ENCODE peak calls at places on chromosomes 3 and 15, in seven cellular contexts. One of them, this sample, is unnamed.

GRCh38 chr3:50664959-50665602 is 9.6 kb upstream of the DOCK3 start:
- DNase-seq in RWPE2: no peak
- DNase-seq in ovary: no peak
- DNase-seq in mammary epithelial cell: no peak
- DNase-seq in lower leg skin: peak
- DNase-seq in esophagus squamous epithelium: no peak
- DNase-seq in progenitor cell of endocrine pancreas: no peak
- DNase-seq in this sample: no peak

GRCh38 chr3:39401983-39402382 is 4.5 kb upstream of the RPSA start:
- DNase-seq in RWPE2: no peak
- DNase-seq in ovary: no peak
- DNase-seq in mammary epithelial cell: no peak
- DNase-seq in lower leg skin: no peak
- DNase-seq in esophagus squamous epithelium: no peak
- DNase-seq in progenitor cell of endocrine pancreas: no peak
- DNase-seq in this sample: no peak

GRCh38 chr3:75272708-75273107 is 391.4 kb upstream of the FRG2C start:
- DNase-seq in RWPE2: no peak
- DNase-seq in ovary: no peak
- DNase-seq in mammary epithelial cell: peak
- DNase-seq in lower leg skin: no peak
- DNase-seq in esophagus squamous epithelium: no peak
- DNase-seq in progenitor cell of endocrine pancreas: no peak
- DNase-seq in this sample: no peak

GRCh38 chr3:158792709-158793108 is 9.1 kb upstream of the MFSD1 start:
- DNase-seq in RWPE2: peak
- DNase-seq in ovary: no peak
- DNase-seq in mammary epithelial cell: peak
- DNase-seq in lower leg skin: no peak
- DNase-seq in esophagus squamous epithelium: no peak
- DNase-seq in progenitor cell of endocrine pancreas: no peak
- DNase-seq in this sample: no peak

GRCh38 chr15:27046891-27047290 is 75.9 kb downstream of the GABRG3 start:
- DNase-seq in RWPE2: no peak
- DNase-seq in ovary: no peak
- DNase-seq in mammary epithelial cell: no peak
- DNase-seq in lower leg skin: no peak
- DNase-seq in esophagus squamous epithelium: no peak
- DNase-seq in progenitor cell of endocrine pancreas: no peak
- DNase-seq in this sample: no peak

GRCh38 chr15:46091860-46092450 is 457.1 kb downstream of the SQOR start:
- DNase-seq in RWPE2: no peak
- DNase-seq in ovary: no peak
- DNase-seq in mammary epithelial cell: no peak
- DNase-seq in lower leg skin: no peak
- DNase-seq in esophagus squamous epithelium: no peak
- DNase-seq in progenitor cell of endocrine pancreas: no peak
- DNase-seq in this sample: no peak

GRCh38 chr3:197454014-197454413 is 101.8 kb downstream of the BDH1 start:
- DNase-seq in RWPE2: no peak
- DNase-seq in ovary: no peak
- DNase-seq in mammary epithelial cell: no peak
- DNase-seq in lower leg skin: no peak
- DNase-seq in esophagus squamous epithelium: no peak
- DNase-seq in progenitor cell of endocrine pancreas: no peak
- DNase-seq in this sample: no peak

GRCh38 chr3:48648188-48648850 is 13.1 kb upstream of the SLC26A6 start:
- DNase-seq in RWPE2: no peak
- DNase-seq in ovary: no peak
- DNase-seq in mammary epithelial cell: no peak
- DNase-seq in lower leg skin: no peak
- DNase-seq in esophagus squamous epithelium: no peak
- DNase-seq in progenitor cell of endocrine pancreas: no peak
- DNase-seq in this sample: no peak

GRCh38 chr3:148330486-148330885 is 367.2 kb upstream of the AGTR1 start:
- DNase-seq in RWPE2: no peak
- DNase-seq in ovary: no peak
- DNase-seq in mammary epithelial cell: no peak
- DNase-seq in lower leg skin: no peak
- DNase-seq in esophagus squamous epithelium: no peak
- DNase-seq in progenitor cell of endocrine pancreas: no peak
- DNase-seq in this sample: no peak

GRCh38 chr3:14452676-14453367 is 50.4 kb downstream of the SLC6A6 start:
- DNase-seq in RWPE2: no peak
- DNase-seq in ovary: peak
- DNase-seq in mammary epithelial cell: peak
- DNase-seq in lower leg skin: peak
- DNase-seq in esophagus squamous epithelium: peak
- DNase-seq in progenitor cell of endocrine pancreas: no peak
- DNase-seq in this sample: no peak

GRCh38 chr3:101781166-101781565 is 2.2 kb downstream of the NXPE3 start:
- DNase-seq in RWPE2: no peak
- DNase-seq in ovary: no peak
- DNase-seq in mammary epithelial cell: no peak
- DNase-seq in lower leg skin: no peak
- DNase-seq in esophagus squamous epithelium: no peak
- DNase-seq in progenitor cell of endocrine pancreas: no peak
- DNase-seq in this sample: no peak

GRCh38 chr3:144384241-144384979 is 412.8 kb downstream of the DIPK2A start:
- DNase-seq in RWPE2: no peak
- DNase-seq in ovary: no peak
- DNase-seq in mammary epithelial cell: no peak
- DNase-seq in lower leg skin: no peak
- DNase-seq in esophagus squamous epithelium: no peak
- DNase-seq in progenitor cell of endocrine pancreas: no peak
- DNase-seq in this sample: no peak

GRCh38 chr15:77352932-77353331 is 67.0 kb downstream of the PEAK1 start:
- DNase-seq in RWPE2: no peak
- DNase-seq in ovary: no peak
- DNase-seq in mammary epithelial cell: no peak
- DNase-seq in lower leg skin: no peak
- DNase-seq in esophagus squamous epithelium: no peak
- DNase-seq in progenitor cell of endocrine pancreas: no peak
- DNase-seq in this sample: no peak

GRCh38 chr15:91304794-91305193 is 204.7 kb downstream of the SV2B start:
- DNase-seq in RWPE2: no peak
- DNase-seq in ovary: no peak
- DNase-seq in mammary epithelial cell: no peak
- DNase-seq in lower leg skin: no peak
- DNase-seq in esophagus squamous epithelium: no peak
- DNase-seq in progenitor cell of endocrine pancreas: no peak
- DNase-seq in this sample: no peak

GRCh38 chr3:46960081-46960701 is 16.4 kb downstream of the CCDC12 start:
- DNase-seq in RWPE2: no peak
- DNase-seq in ovary: no peak
- DNase-seq in mammary epithelial cell: peak
- DNase-seq in lower leg skin: no peak
- DNase-seq in esophagus squamous epithelium: no peak
- DNase-seq in progenitor cell of endocrine pancreas: no peak
- DNase-seq in this sample: no peak

GRCh38 chr3:127003175-127003555 is 20.2 kb downstream of the PLXNA1 start:
- DNase-seq in RWPE2: no peak
- DNase-seq in ovary: no peak
- DNase-seq in mammary epithelial cell: no peak
- DNase-seq in lower leg skin: no peak
- DNase-seq in esophagus squamous epithelium: no peak
- DNase-seq in progenitor cell of endocrine pancreas: no peak
- DNase-seq in this sample: no peak

GRCh38 chr15:90706394-90707327 is 10.5 kb upstream of the BLM start:
- DNase-seq in RWPE2: no peak
- DNase-seq in ovary: no peak
- DNase-seq in mammary epithelial cell: no peak
- DNase-seq in lower leg skin: no peak
- DNase-seq in esophagus squamous epithelium: no peak
- DNase-seq in progenitor cell of endocrine pancreas: no peak
- DNase-seq in this sample: no peak

GRCh38 chr3:123449986-123450474 is 1.1 kb upstream of the ADCY5 start:
- DNase-seq in RWPE2: no peak
- DNase-seq in ovary: peak
- DNase-seq in mammary epithelial cell: no peak
- DNase-seq in lower leg skin: no peak
- DNase-seq in esophagus squamous epithelium: no peak
- DNase-seq in progenitor cell of endocrine pancreas: peak
- DNase-seq in this sample: no peak

GRCh38 chr15:24878153-24878552 is 76.6 kb upstream of the SNRPN start:
- DNase-seq in RWPE2: peak
- DNase-seq in ovary: peak
- DNase-seq in mammary epithelial cell: peak
- DNase-seq in lower leg skin: no peak
- DNase-seq in esophagus squamous epithelium: no peak
- DNase-seq in progenitor cell of endocrine pancreas: no peak
- DNase-seq in this sample: no peak

GRCh38 chr3:36969540-36970432 is 23.1 kb downstream of the EPM2AIP1 start:
- DNase-seq in RWPE2: peak
- DNase-seq in ovary: no peak
- DNase-seq in mammary epithelial cell: peak
- DNase-seq in lower leg skin: peak
- DNase-seq in esophagus squamous epithelium: no peak
- DNase-seq in progenitor cell of endocrine pancreas: no peak
- DNase-seq in this sample: peak

GRCh38 chr3:8532251-8532831 is 30.7 kb downstream of the LMCD1 start:
- DNase-seq in RWPE2: no peak
- DNase-seq in ovary: peak
- DNase-seq in mammary epithelial cell: no peak
- DNase-seq in lower leg skin: no peak
- DNase-seq in esophagus squamous epithelium: no peak
- DNase-seq in progenitor cell of endocrine pancreas: no peak
- DNase-seq in this sample: no peak

GRCh38 chr3:567488-568173 is 371.1 kb downstream of the CHL1 start:
- DNase-seq in RWPE2: no peak
- DNase-seq in ovary: no peak
- DNase-seq in mammary epithelial cell: no peak
- DNase-seq in lower leg skin: no peak
- DNase-seq in esophagus squamous epithelium: no peak
- DNase-seq in progenitor cell of endocrine pancreas: no peak
- DNase-seq in this sample: no peak

GRCh38 chr3:169764164-169764452 is 752 bp downstream of the TERC start:
- DNase-seq in RWPE2: no peak
- DNase-seq in ovary: no peak
- DNase-seq in mammary epithelial cell: no peak
- DNase-seq in lower leg skin: no peak
- DNase-seq in esophagus squamous epithelium: no peak
- DNase-seq in progenitor cell of endocrine pancreas: no peak
- DNase-seq in this sample: no peak

GRCh38 chr3:156678216-156678615 is 3.8 kb downstream of the TIPARP start:
- DNase-seq in RWPE2: no peak
- DNase-seq in ovary: no peak
- DNase-seq in mammary epithelial cell: no peak
- DNase-seq in lower leg skin: no peak
- DNase-seq in esophagus squamous epithelium: no peak
- DNase-seq in progenitor cell of endocrine pancreas: no peak
- DNase-seq in this sample: no peak

GRCh38 chr15:75130597-75131268 is 70.9 kb upstream of the C15orf39 start:
- DNase-seq in RWPE2: no peak
- DNase-seq in ovary: no peak
- DNase-seq in mammary epithelial cell: no peak
- DNase-seq in lower leg skin: peak
- DNase-seq in esophagus squamous epithelium: no peak
- DNase-seq in progenitor cell of endocrine pancreas: no peak
- DNase-seq in this sample: no peak

GRCh38 chr3:97896547-97896946 is 74.7 kb downstream of the CRYBG3 start:
- DNase-seq in RWPE2: no peak
- DNase-seq in ovary: no peak
- DNase-seq in mammary epithelial cell: no peak
- DNase-seq in lower leg skin: no peak
- DNase-seq in esophagus squamous epithelium: no peak
- DNase-seq in progenitor cell of endocrine pancreas: no peak
- DNase-seq in this sample: no peak

GRCh38 chr3:28207000-28207733 is 34.3 kb upstream of the CMC1 start:
- DNase-seq in RWPE2: no peak
- DNase-seq in ovary: no peak
- DNase-seq in mammary epithelial cell: no peak
- DNase-seq in lower leg skin: no peak
- DNase-seq in esophagus squamous epithelium: no peak
- DNase-seq in progenitor cell of endocrine pancreas: no peak
- DNase-seq in this sample: no peak
- TF ChIP-seq CTCF in RWPE2: no peak
- TF ChIP-seq CTCF in ovary: no peak
- TF ChIP-seq CTCF in mammary epithelial cell: no peak
- TF ChIP-seq CTCF in lower leg skin: no peak
- TF ChIP-seq CTCF in esophagus squamous epithelium: no peak
- TF ChIP-seq CTCF in progenitor cell of endocrine pancreas: no peak
- TF ChIP-seq CTCF in this sample: no peak

GRCh38 chr3:16512435-16513140 is 911 bp downstream of the RFTN1 start:
- DNase-seq in RWPE2: no peak
- DNase-seq in ovary: peak
- DNase-seq in mammary epithelial cell: no peak
- DNase-seq in lower leg skin: peak
- DNase-seq in esophagus squamous epithelium: no peak
- DNase-seq in progenitor cell of endocrine pancreas: no peak
- DNase-seq in this sample: no peak
- TF ChIP-seq CTCF in RWPE2: no peak
- TF ChIP-seq CTCF in ovary: no peak
- TF ChIP-seq CTCF in mammary epithelial cell: no peak
- TF ChIP-seq CTCF in lower leg skin: no peak
- TF ChIP-seq CTCF in esophagus squamous epithelium: no peak
- TF ChIP-seq CTCF in progenitor cell of endocrine pancreas: no peak
- TF ChIP-seq CTCF in this sample: no peak

GRCh38 chr3:71310595-71311319 is 272.8 kb downstream of the FOXP1 start:
- DNase-seq in RWPE2: no peak
- DNase-seq in ovary: peak
- DNase-seq in mammary epithelial cell: peak
- DNase-seq in lower leg skin: no peak
- DNase-seq in esophagus squamous epithelium: no peak
- DNase-seq in progenitor cell of endocrine pancreas: no peak
- DNase-seq in this sample: no peak
- TF ChIP-seq CTCF in RWPE2: no peak
- TF ChIP-seq CTCF in ovary: no peak
- TF ChIP-seq CTCF in mammary epithelial cell: peak
- TF ChIP-seq CTCF in lower leg skin: no peak
- TF ChIP-seq CTCF in esophagus squamous epithelium: no peak
- TF ChIP-seq CTCF in progenitor cell of endocrine pancreas: no peak
- TF ChIP-seq CTCF in this sample: no peak

GRCh38 chr3:195153653-195154052 is 117.3 kb downstream of the XXYLT1 start:
- DNase-seq in RWPE2: no peak
- DNase-seq in ovary: peak
- DNase-seq in mammary epithelial cell: no peak
- DNase-seq in lower leg skin: no peak
- DNase-seq in esophagus squamous epithelium: no peak
- DNase-seq in progenitor cell of endocrine pancreas: no peak
- DNase-seq in this sample: no peak
- TF ChIP-seq CTCF in RWPE2: no peak
- TF ChIP-seq CTCF in ovary: no peak
- TF ChIP-seq CTCF in mammary epithelial cell: no peak
- TF ChIP-seq CTCF in lower leg skin: no peak
- TF ChIP-seq CTCF in esophagus squamous epithelium: no peak
- TF ChIP-seq CTCF in progenitor cell of endocrine pancreas: no peak
- TF ChIP-seq CTCF in this sample: no peak

DNA sequence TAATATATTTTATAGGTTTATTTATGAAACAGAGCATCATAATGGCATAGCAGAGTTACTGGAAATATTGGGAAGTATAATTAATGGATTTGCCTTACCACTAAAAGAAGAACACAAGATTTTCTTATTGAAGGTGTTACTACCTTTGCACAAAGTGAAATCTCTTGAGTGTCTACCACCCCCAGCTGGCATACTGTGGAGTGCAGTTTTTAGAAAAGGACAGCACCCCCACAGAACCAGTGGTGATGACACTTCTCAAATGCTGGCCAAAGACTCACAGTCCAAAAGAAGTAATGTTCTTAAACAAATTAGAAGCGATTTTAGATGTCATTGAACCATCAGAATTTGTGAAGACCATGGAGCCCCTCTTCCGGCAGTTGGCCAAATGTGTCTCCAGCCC is 58.1 kb downstream of the DNAH1 start:
- DNase-seq in RWPE2: no peak
- DNase-seq in ovary: no peak
- DNase-seq in mammary epithelial cell: no peak
- DNase-seq in lower leg skin: no peak
- DNase-seq in esophagus squamous epithelium: no peak
- DNase-seq in progenitor cell of endocrine pancreas: no peak
- DNase-seq in this sample: no peak
- TF ChIP-seq CTCF in RWPE2: peak
- TF ChIP-seq CTCF in ovary: no peak
- TF ChIP-seq CTCF in mammary epithelial cell: peak
- TF ChIP-seq CTCF in lower leg skin: no peak
- TF ChIP-seq CTCF in esophagus squamous epithelium: no peak
- TF ChIP-seq CTCF in progenitor cell of endocrine pancreas: no peak
- TF ChIP-seq CTCF in this sample: no peak

This sample was measured in mesothelial cell of epicardium.